ENCODE peak calls at places on chromosome 19, in six cellular contexts. One of them, this sample, is unnamed.

GRCh38 chr19:47228937-47229673 is 1.9 kb downstream of the BBC3 start:
- DNase-seq in amygdala: peak; percentile 51
- DNase-seq in GM04503: no peak
- DNase-seq in iris pigment epithelial cell: peak; percentile 45
- DNase-seq in tibial nerve: no peak
- DNase-seq in fibroblast of pulmonary artery: peak; percentile 43
- DNase-seq in this sample: peak; percentile 57

GRCh38 chr19:8905342-8905741 is 73.2 kb downstream of the MBD3L1 start:
- DNase-seq in amygdala: no peak
- DNase-seq in GM04503: no peak
- DNase-seq in iris pigment epithelial cell: no peak
- DNase-seq in tibial nerve: no peak
- DNase-seq in fibroblast of pulmonary artery: no peak
- DNase-seq in this sample: no peak

GRCh38 chr19:34176581-34176980 is 4.3 kb downstream of the LSM14A start:
- DNase-seq in amygdala: no peak
- DNase-seq in GM04503: no peak
- DNase-seq in iris pigment epithelial cell: no peak
- DNase-seq in tibial nerve: no peak
- DNase-seq in fibroblast of pulmonary artery: no peak
- DNase-seq in this sample: no peak

GRCh38 chr19:41449079-41449864 is 6.3 kb downstream of the ERICH4 start:
- DNase-seq in amygdala: peak; percentile 27
- DNase-seq in GM04503: no peak
- DNase-seq in iris pigment epithelial cell: peak; percentile 50
- DNase-seq in tibial nerve: peak; percentile 56
- DNase-seq in fibroblast of pulmonary artery: peak; percentile 78
- DNase-seq in this sample: peak; percentile 32

GRCh38 chr19:41226053-41226873 is 7.2 kb downstream of the AXL start:
- DNase-seq in amygdala: no peak
- DNase-seq in GM04503: no peak
- DNase-seq in iris pigment epithelial cell: peak; percentile 84
- DNase-seq in tibial nerve: peak; percentile 47
- DNase-seq in fibroblast of pulmonary artery: peak; percentile 92
- DNase-seq in this sample: peak; percentile 52

GRCh38 chr19:628168-628567 is 5.2 kb downstream of the POLRMT start:
- DNase-seq in amygdala: no peak
- DNase-seq in GM04503: no peak
- DNase-seq in iris pigment epithelial cell: no peak
- DNase-seq in tibial nerve: no peak
- DNase-seq in fibroblast of pulmonary artery: no peak
- DNase-seq in this sample: no peak

GRCh38 chr19:21463449-21464105 is 41.8 kb upstream of the ZNF429 start:
- DNase-seq in amygdala: no peak
- DNase-seq in GM04503: no peak
- DNase-seq in iris pigment epithelial cell: peak; percentile 85
- DNase-seq in tibial nerve: no peak
- DNase-seq in fibroblast of pulmonary artery: no peak
- DNase-seq in this sample: no peak

GRCh38 chr19:12580180-12580694 is 29.0 kb upstream of the ZNF564 start:
- DNase-seq in amygdala: no peak
- DNase-seq in GM04503: peak; percentile 39
- DNase-seq in iris pigment epithelial cell: peak; percentile 88
- DNase-seq in tibial nerve: no peak
- DNase-seq in fibroblast of pulmonary artery: peak; percentile 45
- DNase-seq in this sample: no peak

GRCh38 chr19:18425515-18426415 is 6.6 kb downstream of the SSBP4 start:
- DNase-seq in amygdala: no peak
- DNase-seq in GM04503: no peak
- DNase-seq in iris pigment epithelial cell: peak; percentile 59
- DNase-seq in tibial nerve: no peak
- DNase-seq in fibroblast of pulmonary artery: peak; percentile 65
- DNase-seq in this sample: peak; percentile 76

GRCh38 chr19:8569066-8569761 is 8.0 kb downstream of the MYO1F start:
- DNase-seq in amygdala: peak; percentile 9
- DNase-seq in GM04503: peak; percentile 85
- DNase-seq in iris pigment epithelial cell: peak; percentile 99
- DNase-seq in tibial nerve: no peak
- DNase-seq in fibroblast of pulmonary artery: peak; percentile 88
- DNase-seq in this sample: no peak

GRCh38 chr19:47623151-47623920 is 14.4 kb downstream of the BICRA start:
- DNase-seq in amygdala: no peak
- DNase-seq in GM04503: no peak
- DNase-seq in iris pigment epithelial cell: no peak
- DNase-seq in tibial nerve: no peak
- DNase-seq in fibroblast of pulmonary artery: no peak
- DNase-seq in this sample: no peak

GRCh38 chr19:55461259-55461973 is at the start of gene ISOC2:
- DNase-seq in amygdala: peak; percentile 99
- DNase-seq in GM04503: peak; percentile 98
- DNase-seq in iris pigment epithelial cell: peak; percentile 100
- DNase-seq in tibial nerve: peak; percentile 100
- DNase-seq in fibroblast of pulmonary artery: peak; percentile 100
- DNase-seq in this sample: peak; percentile 100

GRCh38 chr19:39765091-39766076 is 13.3 kb upstream of the LEUTX start:
- DNase-seq in amygdala: no peak
- DNase-seq in GM04503: no peak
- DNase-seq in iris pigment epithelial cell: peak; percentile 21
- DNase-seq in tibial nerve: no peak
- DNase-seq in fibroblast of pulmonary artery: peak; percentile 66
- DNase-seq in this sample: peak; percentile 18

GRCh38 chr19:49216076-49216475 is 58.5 kb downstream of the TRPM4 start:
- DNase-seq in amygdala: no peak
- DNase-seq in GM04503: no peak
- DNase-seq in iris pigment epithelial cell: peak; percentile 54
- DNase-seq in tibial nerve: no peak
- DNase-seq in fibroblast of pulmonary artery: peak; percentile 26
- DNase-seq in this sample: no peak

GRCh38 chr19:1810439-1811160 is 1.5 kb downstream of the ATP8B3 start:
- DNase-seq in amygdala: no peak
- DNase-seq in GM04503: no peak
- DNase-seq in iris pigment epithelial cell: no peak
- DNase-seq in tibial nerve: no peak
- DNase-seq in fibroblast of pulmonary artery: no peak
- DNase-seq in this sample: no peak

GRCh38 chr19:58279042-58279924 is 528 bp downstream of the ZNF8 start:
- DNase-seq in amygdala: peak; percentile 76
- DNase-seq in GM04503: no peak
- DNase-seq in iris pigment epithelial cell: peak; percentile 75
- DNase-seq in tibial nerve: peak; percentile 37
- DNase-seq in fibroblast of pulmonary artery: peak; percentile 72
- DNase-seq in this sample: peak; percentile 12

GRCh38 chr19:44847144-44848035 is 1.3 kb downstream of the NECTIN2 start:
- DNase-seq in amygdala: no peak
- DNase-seq in GM04503: no peak
- DNase-seq in iris pigment epithelial cell: peak; percentile 65
- DNase-seq in tibial nerve: peak; percentile 65
- DNase-seq in fibroblast of pulmonary artery: peak; percentile 50
- DNase-seq in this sample: no peak

GRCh38 chr19:10091892-10092641 is 6.0 kb downstream of the SHFL start:
- DNase-seq in amygdala: no peak
- DNase-seq in GM04503: no peak
- DNase-seq in iris pigment epithelial cell: no peak
- DNase-seq in tibial nerve: no peak
- DNase-seq in fibroblast of pulmonary artery: no peak
- DNase-seq in this sample: no peak

GRCh38 chr19:1085676-1086442 is 9.3 kb downstream of the POLR2E start:
- DNase-seq in amygdala: no peak
- DNase-seq in GM04503: no peak
- DNase-seq in iris pigment epithelial cell: no peak
- DNase-seq in tibial nerve: no peak
- DNase-seq in fibroblast of pulmonary artery: no peak
- DNase-seq in this sample: no peak

GRCh38 chr19:5281588-5281987 is 59.0 kb downstream of the PTPRS start:
- DNase-seq in amygdala: no peak
- DNase-seq in GM04503: no peak
- DNase-seq in iris pigment epithelial cell: no peak
- DNase-seq in tibial nerve: peak; percentile 78
- DNase-seq in fibroblast of pulmonary artery: no peak
- DNase-seq in this sample: peak; percentile 67

GRCh38 chr19:14959263-14959662 is 18.0 kb downstream of the OR7C2 start:
- DNase-seq in amygdala: no peak
- DNase-seq in GM04503: no peak
- DNase-seq in iris pigment epithelial cell: no peak
- DNase-seq in tibial nerve: no peak
- DNase-seq in fibroblast of pulmonary artery: no peak
- DNase-seq in this sample: no peak

GRCh38 chr19:16739546-16739945 is 19.9 kb downstream of the NWD1 start:
- DNase-seq in amygdala: no peak
- DNase-seq in GM04503: no peak
- DNase-seq in iris pigment epithelial cell: no peak
- DNase-seq in tibial nerve: no peak
- DNase-seq in fibroblast of pulmonary artery: no peak
- DNase-seq in this sample: no peak

GRCh38 chr19:5345895-5346386 is 5.3 kb upstream of the PTPRS start:
- DNase-seq in amygdala: no peak
- DNase-seq in GM04503: no peak
- DNase-seq in iris pigment epithelial cell: peak; percentile 77
- DNase-seq in tibial nerve: no peak
- DNase-seq in fibroblast of pulmonary artery: peak; percentile 67
- DNase-seq in this sample: no peak

GRCh38 chr19:29193116-29193515 is 19.8 kb downstream of the UQCRFS1 start:
- DNase-seq in amygdala: peak; percentile 47
- DNase-seq in GM04503: no peak
- DNase-seq in iris pigment epithelial cell: no peak
- DNase-seq in tibial nerve: no peak
- DNase-seq in fibroblast of pulmonary artery: no peak
- DNase-seq in this sample: no peak

GRCh38 chr19:49558591-49558990 is 21.8 kb downstream of the NOSIP start:
- DNase-seq in amygdala: no peak
- DNase-seq in GM04503: no peak
- DNase-seq in iris pigment epithelial cell: no peak
- DNase-seq in tibial nerve: no peak
- DNase-seq in fibroblast of pulmonary artery: no peak
- DNase-seq in this sample: no peak

GRCh38 chr19:5671600-5671999 is 8.7 kb downstream of the MICOS13 start:
- DNase-seq in amygdala: no peak
- DNase-seq in GM04503: no peak
- DNase-seq in iris pigment epithelial cell: no peak
- DNase-seq in tibial nerve: no peak
- DNase-seq in fibroblast of pulmonary artery: no peak
- DNase-seq in this sample: no peak

GRCh38 chr19:19514215-19514633 is 1.1 kb downstream of the TSSK6 start:
- DNase-seq in amygdala: peak; percentile 12
- DNase-seq in GM04503: no peak
- DNase-seq in iris pigment epithelial cell: peak; percentile 74
- DNase-seq in tibial nerve: no peak
- DNase-seq in fibroblast of pulmonary artery: peak; percentile 69
- DNase-seq in this sample: peak; percentile 38

GRCh38 chr19:41616785-41617621 is 9.9 kb downstream of the CEACAM4 start:
- DNase-seq in amygdala: no peak
- DNase-seq in GM04503: no peak
- DNase-seq in iris pigment epithelial cell: peak; percentile 19
- DNase-seq in tibial nerve: no peak
- DNase-seq in fibroblast of pulmonary artery: peak; percentile 35
- DNase-seq in this sample: no peak

GRCh38 chr19:2618611-2619010 is 83.9 kb downstream of the GNG7 start:
- DNase-seq in amygdala: no peak
- DNase-seq in GM04503: no peak
- DNase-seq in iris pigment epithelial cell: peak; percentile 47
- DNase-seq in tibial nerve: no peak
- DNase-seq in fibroblast of pulmonary artery: peak; percentile 58
- DNase-seq in this sample: peak; percentile 42

GRCh38 chr19:4575978-4576933 is 16.8 kb upstream of the SEMA6B start:
- DNase-seq in amygdala: no peak
- DNase-seq in GM04503: no peak
- DNase-seq in iris pigment epithelial cell: peak; percentile 36
- DNase-seq in tibial nerve: peak; percentile 56
- DNase-seq in fibroblast of pulmonary artery: peak; percentile 73
- DNase-seq in this sample: peak; percentile 33

GRCh38 chr19:56146904-56147303 is 5.8 kb downstream of the ZNF444 start:
- DNase-seq in amygdala: no peak
- DNase-seq in GM04503: no peak
- DNase-seq in iris pigment epithelial cell: no peak
- DNase-seq in tibial nerve: no peak
- DNase-seq in fibroblast of pulmonary artery: no peak
- DNase-seq in this sample: no peak

This sample was measured in gastrocnemius medialis.